ENCODE peak calls at places on chromosomes 6 and 20, in eight cellular contexts. O, N, X, L, F, I, S and Q are unnamed samples.

GRCh38 chr20:63487116-63487764 is 11.6 kb downstream of the EEF1A2 start:
- DNase-seq in O (no peak), N (no peak), X (no peak), L (no peak), F (no peak), I (no peak), S (no peak), Q (no peak)

GRCh38 chr6:95321106-95321505 is 256.2 kb upstream of the MANEA start:
- DNase-seq in O (no peak), N (no peak), X (no peak), L (no peak), F (no peak), I (no peak), S (no peak), Q (no peak)

GRCh38 chr6:139376604-139377218 is 2.3 kb upstream of the CITED2 start:
- DNase-seq in O (no peak), N (no peak), X (peak), L (no peak), F (no peak), I (peak), S (no peak), Q (no peak)

GRCh38 chr20:38061109-38061508 is 27.6 kb downstream of the RPRD1B start:
- DNase-seq in O (no peak), N (no peak), X (no peak), L (no peak), F (peak), I (no peak), S (no peak), Q (no peak)

GRCh38 chr6:101090281-101090680 is 209.2 kb upstream of the ASCC3 start:
- DNase-seq in O (no peak), N (no peak), X (no peak), L (no peak), F (no peak), I (no peak), S (no peak), Q (no peak)

GRCh38 chr6:70734979-70735378 is 67.3 kb downstream of the SMAP1 start:
- DNase-seq in O (no peak), N (no peak), X (no peak), L (no peak), F (no peak), I (no peak), S (no peak), Q (no peak)

GRCh38 chr6:154931741-154932424 is 63.2 kb upstream of the TIAM2 start:
- DNase-seq in O (no peak), N (no peak), X (no peak), L (no peak), F (no peak), I (no peak), S (peak), Q (no peak)

GRCh38 chr6:126060400-126060799 is 74.1 kb downstream of the TRMT11 start:
- DNase-seq in O (no peak), N (no peak), X (no peak), L (no peak), F (no peak), I (no peak), S (no peak), Q (no peak)

GRCh38 chr6:136783495-136784270 is 8.6 kb downstream of the MAP3K5 start:
- DNase-seq in O (no peak), N (no peak), X (peak), L (no peak), F (peak), I (no peak), S (no peak), Q (no peak)

GRCh38 chr6:105397987-105398386 is 4.9 kb downstream of the PREP start:
- DNase-seq in O (no peak), N (no peak), X (no peak), L (no peak), F (no peak), I (no peak), S (no peak), Q (no peak)

GRCh38 chr6:106674541-106675229 is 45.3 kb downstream of the QRSL1 start:
- DNase-seq in O (no peak), N (no peak), X (no peak), L (no peak), F (no peak), I (no peak), S (no peak), Q (no peak)

GRCh38 chr6:84410377-84410776 is 182.9 kb upstream of the CEP162 start:
- DNase-seq in O (no peak), N (no peak), X (no peak), L (no peak), F (no peak), I (no peak), S (no peak), Q (no peak)

GRCh38 chr20:44011251-44011940 is 96.7 kb downstream of the TOX2 start:
- DNase-seq in O (no peak), N (peak), X (no peak), L (no peak), F (no peak), I (no peak), S (no peak), Q (peak)

GRCh38 chr20:17841751-17842191 is 126.8 kb downstream of the SNX5 start:
- DNase-seq in O (no peak), N (no peak), X (peak), L (no peak), F (no peak), I (no peak), S (peak), Q (no peak)

DNA sequence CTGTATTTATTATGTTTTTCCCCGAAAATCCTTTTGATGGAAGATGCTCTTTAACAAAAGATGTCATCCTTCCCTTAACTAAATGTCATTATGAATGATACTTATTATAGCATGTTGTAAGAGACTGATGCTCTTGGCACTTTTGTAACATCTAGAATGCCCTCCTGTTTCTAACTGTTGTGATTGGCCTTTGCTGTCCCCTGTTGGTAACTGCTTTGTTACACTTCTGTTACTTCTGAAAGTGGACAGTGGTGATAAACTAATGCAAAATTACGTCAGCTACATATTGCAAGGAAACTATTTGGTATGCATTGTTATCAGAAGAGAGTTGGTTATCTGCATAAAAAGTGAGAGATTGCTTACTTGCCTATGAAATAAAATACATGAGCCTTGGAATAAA is 5.8 kb downstream of the TTK start:
- DNase-seq in O (no peak), N (no peak), X (no peak), L (no peak), F (no peak), I (no peak), S (no peak), Q (no peak)
- TF ChIP-seq CTCF in O (no peak), N (no peak), X (no peak), L (no peak), F (no peak), I (no peak), S (no peak), Q (no peak)

DNA sequence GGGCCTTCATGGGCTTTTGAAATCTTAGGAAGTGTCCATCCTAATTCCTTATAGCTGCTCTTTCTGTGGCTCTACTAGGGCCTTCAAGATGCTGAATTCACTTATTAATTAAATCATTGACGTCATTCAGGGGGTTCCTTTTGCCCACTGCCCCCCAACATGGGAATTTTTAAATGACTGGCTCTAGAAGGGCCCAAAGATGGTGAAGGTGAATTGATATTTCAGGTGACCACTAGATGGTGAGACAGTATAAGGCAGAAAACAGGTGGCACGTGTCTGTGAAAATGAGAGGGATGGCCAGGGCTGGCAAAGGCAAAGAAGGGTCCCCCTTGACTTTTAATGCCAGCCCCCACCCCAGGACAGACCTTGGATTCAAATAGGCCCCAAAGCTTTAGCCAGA is 11.8 kb downstream of the GNAS start:
- DNase-seq in O (no peak), N (no peak), X (no peak), L (no peak), F (no peak), I (no peak), S (no peak), Q (no peak)
- TF ChIP-seq CTCF in O (peak), N (peak), X (no peak), L (no peak), F (no peak), I (no peak), S (peak), Q (peak)

DNA sequence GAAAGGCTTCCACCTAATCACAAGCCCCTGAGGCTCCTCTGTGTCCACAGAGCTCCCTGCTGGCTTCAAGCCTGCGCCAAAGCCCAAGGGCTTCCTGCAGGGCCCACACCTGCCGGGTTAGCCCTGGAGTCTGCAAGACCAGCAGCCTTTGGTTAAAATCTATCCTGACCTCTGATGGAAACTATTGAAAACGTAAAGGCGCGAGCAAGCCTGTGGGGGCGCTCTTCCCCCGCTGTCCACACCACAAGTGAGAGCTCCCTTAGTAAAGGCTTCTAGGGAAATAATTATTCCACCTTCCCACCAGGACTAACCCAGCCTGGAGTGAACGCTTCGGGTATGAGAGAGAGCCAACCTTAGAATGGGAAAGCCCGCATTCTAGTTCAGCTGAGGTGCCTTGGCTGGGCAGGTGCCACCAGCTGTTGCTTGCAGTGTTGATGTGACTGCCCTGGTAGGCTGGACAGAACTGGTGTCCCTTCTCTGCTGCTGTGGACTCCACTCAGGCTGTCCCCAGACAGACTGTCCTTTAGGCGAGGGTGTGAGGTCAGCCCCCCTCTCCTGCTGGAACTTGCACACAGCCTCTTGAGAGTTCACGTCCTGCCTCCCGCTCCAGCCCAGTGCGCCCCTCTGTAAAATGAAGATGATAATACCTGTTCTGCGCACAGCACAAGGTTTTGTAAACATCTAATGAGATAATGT is 68.7 kb downstream of the SYTL3 start:
- DNase-seq in O (peak), N (no peak), X (no peak), L (peak), F (no peak), I (no peak), S (no peak), Q (no peak)
- TF ChIP-seq CTCF in O (peak), N (peak), X (peak), L (peak), F (no peak), I (no peak), S (peak), Q (peak)

GRCh38 chr6:130676077-130676772 is 151.0 kb upstream of the SMLR1 start:
- DNase-seq in O (no peak), N (no peak), X (no peak), L (no peak), F (no peak), I (no peak), S (no peak), Q (no peak)
- TF ChIP-seq CTCF in O (no peak), N (peak), X (no peak), L (no peak), F (no peak), I (no peak), S (no peak), Q (peak)

GRCh38 chr20:20820104-20820503 is 107.7 kb upstream of the RALGAPA2 start:
- DNase-seq in O (peak), N (no peak), X (no peak), L (peak), F (no peak), I (no peak), S (no peak), Q (no peak)
- TF ChIP-seq CTCF in O (peak), N (no peak), X (peak), L (peak), F (no peak), I (no peak), S (peak), Q (peak)

DNA sequence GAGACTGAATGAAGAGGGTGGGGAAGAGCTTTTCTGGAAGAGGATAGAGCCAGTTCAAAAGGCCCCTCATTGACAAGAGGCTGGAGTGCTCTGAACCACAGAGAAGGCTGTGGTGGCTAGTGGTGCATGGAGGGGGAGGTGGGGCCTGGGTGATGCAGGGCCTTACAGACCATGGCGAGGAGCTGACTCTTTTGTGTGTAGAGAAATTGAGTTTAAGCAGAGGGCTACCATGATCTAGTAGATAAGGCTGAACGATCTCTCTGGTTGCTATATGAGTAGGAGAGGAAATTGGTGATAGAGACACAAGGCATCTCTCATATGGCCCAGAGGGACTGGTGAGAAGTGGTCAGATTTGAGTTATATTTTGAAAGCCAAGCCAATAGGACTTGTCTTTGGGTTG is 137.6 kb downstream of the UST start:
- DNase-seq in O (no peak), N (no peak), X (no peak), L (no peak), F (peak), I (no peak), S (no peak), Q (no peak)
- TF ChIP-seq CTCF in O (no peak), N (no peak), X (no peak), L (no peak), F (no peak), I (no peak), S (no peak), Q (no peak)

DNA sequence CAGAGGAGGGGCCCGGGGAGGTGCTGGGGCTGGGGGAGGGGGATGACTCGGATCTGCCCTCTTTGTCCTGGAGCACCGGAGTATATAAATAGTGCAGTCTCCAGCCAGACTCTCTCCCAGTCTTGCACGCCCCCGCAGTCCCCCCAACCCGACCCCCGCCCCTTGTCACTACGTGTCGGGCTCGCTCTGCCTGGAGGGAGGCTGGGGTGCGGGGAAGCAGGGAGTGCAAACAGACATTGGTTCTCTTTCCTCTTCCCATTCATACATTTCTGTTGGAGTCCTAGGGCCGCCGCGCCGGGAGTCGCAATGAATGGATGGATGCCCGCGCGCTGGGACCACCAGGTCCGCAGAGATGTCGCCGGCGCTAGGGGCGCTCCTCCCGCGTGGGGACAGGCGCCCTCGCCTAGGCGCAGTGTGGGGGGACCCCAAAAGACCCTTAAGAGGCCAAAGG is 179.3 kb downstream of the TBXT start:
- DNase-seq in O (peak), N (no peak), X (no peak), L (no peak), F (no peak), I (no peak), S (no peak), Q (no peak)
- TF ChIP-seq CTCF in O (no peak), N (no peak), X (no peak), L (no peak), F (no peak), I (no peak), S (no peak), Q (peak)

GRCh38 chr20:42485566-42485965 is 704.1 kb downstream of the PTPRT start:
- DNase-seq in O (no peak), N (no peak), X (no peak), L (no peak), F (no peak), I (no peak), S (no peak), Q (no peak)

GRCh38 chr20:42482808-42483207 is 706.9 kb downstream of the PTPRT start:
- DNase-seq in O (no peak), N (no peak), X (no peak), L (no peak), F (no peak), I (no peak), S (no peak), Q (no peak)

GRCh38 chr20:42484335-42484734 is 705.4 kb downstream of the PTPRT start:
- DNase-seq in O (no peak), N (no peak), X (peak), L (no peak), F (no peak), I (no peak), S (no peak), Q (no peak)

GRCh38 chr20:42484790-42485365 is 704.8 kb downstream of the PTPRT start:
- DNase-seq in O (no peak), N (no peak), X (no peak), L (no peak), F (no peak), I (no peak), S (no peak), Q (no peak)

DNA sequence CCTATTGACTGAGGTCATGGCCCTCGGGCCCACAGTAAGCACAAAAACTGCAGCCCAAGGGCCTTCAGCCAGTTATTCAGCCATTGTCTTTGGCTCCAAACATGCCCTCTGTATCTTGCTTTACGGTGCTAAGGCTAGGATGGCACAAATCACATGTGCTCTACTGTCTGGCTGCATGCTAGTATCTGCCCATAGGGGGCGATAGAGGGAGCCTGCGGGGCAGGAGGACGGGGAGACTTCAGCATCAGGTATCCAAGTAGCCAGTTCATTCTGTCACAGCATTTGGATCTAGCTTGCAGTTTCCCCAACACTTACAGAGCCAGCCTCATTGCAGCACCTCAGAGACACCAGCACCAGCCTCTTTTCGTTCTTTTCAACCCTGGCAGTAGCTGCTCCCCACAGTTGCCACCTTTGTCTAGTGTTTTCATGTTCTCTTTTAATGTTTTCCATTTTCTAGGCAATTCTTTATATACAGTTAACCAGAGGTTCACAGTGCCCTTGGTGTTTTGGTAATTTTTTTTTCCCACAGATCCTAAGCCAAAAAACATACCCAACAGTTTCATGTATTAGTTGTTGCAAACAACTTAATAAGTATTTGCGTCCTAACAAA is 705.9 kb downstream of the PTPRT start:
- DNase-seq in O (peak), N (no peak), X (no peak), L (no peak), F (no peak), I (no peak), S (no peak), Q (no peak)
- TF ChIP-seq CTCF in O (peak), N (peak), X (peak), L (no peak), F (peak), I (no peak), S (peak), Q (peak)

DNA sequence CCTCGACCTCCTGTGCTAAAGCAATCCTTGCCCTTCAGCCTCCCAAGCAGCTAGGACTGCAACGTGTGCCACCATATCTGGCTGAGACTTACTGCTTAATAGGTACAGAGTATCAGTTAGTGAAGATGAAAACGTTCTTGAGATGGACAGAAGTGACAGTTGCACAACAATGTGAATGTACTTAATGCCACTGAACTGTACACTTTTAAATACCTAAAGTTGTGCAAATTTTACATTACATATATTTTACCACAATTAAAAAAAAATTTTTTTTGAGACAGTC is 25.9 kb downstream of the NUDT3 start:
- DNase-seq in O (no peak), N (no peak), X (no peak), L (no peak), F (no peak), I (no peak), S (no peak), Q (no peak)
- TF ChIP-seq CTCF in O (no peak), N (no peak), X (no peak), L (no peak), F (no peak), I (no peak), S (no peak), Q (no peak)

GRCh38 chr20:16404171-16404570 is 169.1 kb downstream of the KIF16B start:
- DNase-seq in O (no peak), N (no peak), X (no peak), L (no peak), F (no peak), I (no peak), S (no peak), Q (no peak)
- TF ChIP-seq CTCF in O (no peak), N (no peak), X (no peak), L (no peak), F (no peak), I (no peak), S (no peak), Q (no peak)